ENCODE peak calls at places on chromosomes 6 and 20, in seven cellular contexts. O, R, T, M, D, W and L are unnamed samples.

GRCh38 chr6:157813757-157814455 is 9.1 kb upstream of the SNX9 start:
- ATAC-seq in O (no peak), R (no peak), M (no peak), T (no peak), D (peak; percentile 88), W (no peak), L (peak; percentile 92)

GRCh38 chr6:107803957-107804356 is 20.2 kb downstream of the SCML4 start:
- ATAC-seq in R (no peak), M (no peak), T (no peak), O (no peak), W (no peak), D (no peak), L (no peak)

GRCh38 chr6:84773133-84773430 is 8.7 kb upstream of the TBX18 start:
- ATAC-seq in M (no peak), O (no peak), D (no peak), T (no peak), W (no peak), R (no peak), L (no peak)

GRCh38 chr6:43900560-43901329 is 130.7 kb downstream of the VEGFA start:
- ATAC-seq in T (peak; percentile 82), O (no peak), D (no peak), M (no peak), W (no peak), R (no peak), L (peak; percentile 85)

GRCh38 chr6:167573461-167574215 is 248.8 kb downstream of the TTLL2 start:
- ATAC-seq in M (no peak), D (peak; percentile 63), W (no peak), O (no peak), R (no peak), T (peak; percentile 10), L (peak; percentile 74)

GRCh38 chr6:4460595-4461475 is 315.4 kb upstream of the CDYL start:
- ATAC-seq in W (peak; percentile 76), T (peak; percentile 49), D (peak; percentile 81), M (no peak), O (no peak), R (no peak), L (peak; percentile 94)

GRCh38 chr6:143223895-143224294 is 163.2 kb downstream of the AIG1 start:
- ATAC-seq in T (peak; percentile 92), O (no peak), D (no peak), R (no peak), W (no peak), M (no peak), L (peak; percentile 40)

GRCh38 chr20:47749367-47749766 is 35.9 kb downstream of the SULF2 start:
- ATAC-seq in O (no peak), W (no peak), D (peak; percentile 80), M (no peak), R (no peak), T (no peak), L (peak; percentile 79)

GRCh38 chr6:16168858-16169257 is 40.0 kb downstream of the MYLIP start:
- ATAC-seq in M (peak; percentile 92), R (no peak), O (peak; percentile 55), T (peak; percentile 68), W (peak; percentile 88), D (no peak), L (no peak)

GRCh38 chr20:3652217-3652616 is 11.0 kb downstream of the GFRA4 start:
- ATAC-seq in R (no peak), M (peak; percentile 33), D (no peak), T (no peak), W (no peak), O (no peak), L (no peak)

GRCh38 chr20:3652646-3653596 is 10.3 kb downstream of the GFRA4 start:
- ATAC-seq in R (no peak), O (no peak), W (no peak), M (peak; percentile 77), T (no peak), D (no peak), L (no peak)

GRCh38 chr20:3653921-3654320 is 9.3 kb downstream of the GFRA4 start:
- ATAC-seq in M (no peak), T (peak; percentile 3), O (no peak), W (no peak), R (no peak), D (no peak), L (no peak)

GRCh38 chr20:3648941-3649340 is 14.3 kb downstream of the GFRA4 start:
- ATAC-seq in O (no peak), D (no peak), T (no peak), W (no peak), M (no peak), R (no peak), L (no peak)

GRCh38 chr20:3651204-3651970 is 11.8 kb downstream of the GFRA4 start:
- ATAC-seq in M (no peak), R (peak; percentile 25), T (peak; percentile 8), D (no peak), O (no peak), W (no peak), L (peak; percentile 36)
- TF ChIP-seq CTCF in M (no peak), R (no peak), T (no peak), D (no peak), O (no peak), W (no peak), L (no peak)

GRCh38 chr6:89117285-89118108 is at the start of gene SRSF12:
- ATAC-seq in W (peak; percentile 87), M (no peak), D (peak; percentile 92), O (peak; percentile 78), R (peak; percentile 86), T (peak; percentile 91), L (peak; percentile 82)
- H3K4me3 ChIP-seq in W (peak within 1 kb of the TSS; percentile 84), M (no peak within 1 kb of the TSS), D (peak within 1 kb of the TSS; percentile 66), O (peak within 1 kb of the TSS; percentile 36), R (peak within 1 kb of the TSS; percentile 54), T (peak within 1 kb of the TSS; percentile 64), L (peak within 1 kb of the TSS; percentile 83)

GRCh38 chr6:5653801-5654200 is 352.9 kb downstream of the NRN1 start:
- ATAC-seq in W (no peak), M (no peak), O (no peak), R (no peak), D (no peak), T (no peak), L (no peak)
- TF ChIP-seq POLR2AphosphoS5 in W (no peak), M (no peak), O (no peak), R (no peak), D (no peak), T (no peak), L (no peak)

GRCh38 chr6:23547851-23548250 is 578.2 kb upstream of the NRSN1 start:
- ATAC-seq in W (peak; percentile 86), R (no peak), D (no peak), M (no peak), O (peak; percentile 50), T (peak; percentile 91), L (no peak)
- TF ChIP-seq CTCF in W (peak; percentile 58), R (peak; percentile 15), D (no peak), M (no peak), O (peak; percentile 20), T (peak; percentile 41), L (no peak)

DNA sequence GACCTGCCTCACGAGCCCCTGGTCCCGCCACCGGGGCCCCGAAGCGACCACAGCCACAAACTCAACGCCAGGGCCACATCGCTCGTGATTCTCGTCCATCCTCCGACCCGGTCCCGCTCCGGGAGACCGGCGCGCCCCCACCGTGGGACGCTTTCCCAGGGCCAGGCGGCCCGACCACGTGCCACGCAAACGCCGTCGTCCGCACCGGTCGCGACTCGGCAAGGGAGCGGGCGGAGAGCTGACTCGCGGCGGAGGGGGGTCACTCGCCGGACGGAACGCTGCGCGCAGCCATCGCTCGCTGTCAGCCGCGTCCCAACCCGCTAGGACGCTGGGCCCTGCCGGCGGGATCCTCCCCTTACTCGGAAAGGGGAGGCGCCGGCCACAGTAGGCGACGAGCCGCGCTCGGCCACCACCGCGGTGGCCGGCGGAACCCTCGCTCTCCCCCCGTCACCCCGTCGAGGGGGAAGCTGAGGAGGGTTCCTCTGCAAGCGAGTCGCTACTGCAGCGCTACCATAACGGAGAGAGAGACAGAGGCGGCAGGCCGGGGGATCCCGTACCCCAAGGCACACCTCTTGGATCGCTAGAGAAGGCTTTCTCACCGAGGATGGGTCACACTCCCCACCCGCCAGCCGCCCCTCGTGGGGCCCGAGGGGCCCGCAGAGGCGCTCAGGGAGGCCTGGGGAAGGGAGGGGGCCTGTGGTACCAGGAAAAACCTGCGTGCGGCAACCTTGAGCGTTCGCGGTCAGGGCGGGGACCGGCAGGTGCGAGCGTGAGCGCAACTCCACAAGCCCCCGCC is 511.8 kb upstream of the ZNF337 start:
- ATAC-seq in W (peak; percentile 91), O (no peak), M (no peak), T (no peak), D (peak; percentile 78), R (no peak), L (no peak)
- H3K4me3 ChIP-seq in W (peak overlapping the region; percentile 58), O (no peak overlapping the region), M (no peak overlapping the region), T (no peak overlapping the region), D (no peak overlapping the region), R (no peak overlapping the region), L (peak overlapping the region; percentile 45)

DNA sequence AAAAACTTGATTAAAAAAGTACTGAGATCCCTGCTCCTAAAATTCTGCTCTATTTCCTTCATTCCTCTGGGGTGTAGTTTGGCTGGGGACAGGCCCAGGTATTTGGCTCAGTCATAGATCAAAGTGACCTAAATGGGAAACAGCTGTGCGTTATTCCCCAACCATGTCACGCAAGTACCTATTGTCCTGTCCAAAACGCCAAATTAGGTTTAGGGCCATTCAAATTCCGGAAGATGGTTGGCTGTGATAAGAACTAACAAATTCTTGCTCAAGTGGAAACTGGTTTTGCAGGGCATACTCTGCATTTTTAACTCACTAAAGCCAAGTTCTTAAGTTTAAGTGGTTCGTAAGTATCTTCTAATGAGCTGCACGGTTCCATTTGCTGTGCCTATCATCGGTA is 147.6 kb upstream of the TMEM170B start:
- ATAC-seq in R (no peak), M (no peak), W (no peak), O (no peak), D (peak; percentile 77), T (no peak), L (peak; percentile 71)
- TF ChIP-seq POLR2AphosphoS5 in R (no peak), M (no peak), W (no peak), O (no peak), D (peak; percentile 81), T (no peak), L (peak; percentile 34)

GRCh38 chr6:34067814-34068213 is 78.1 kb downstream of the GRM4 start:
- ATAC-seq in D (no peak), T (peak; percentile 50), R (peak; percentile 73), M (peak; percentile 64), W (peak; percentile 44), O (peak; percentile 56), L (no peak)
- TF ChIP-seq CTCF in D (no peak), T (peak; percentile 72), R (peak; percentile 71), M (peak; percentile 58), W (peak; percentile 58), O (no peak), L (no peak)

DNA sequence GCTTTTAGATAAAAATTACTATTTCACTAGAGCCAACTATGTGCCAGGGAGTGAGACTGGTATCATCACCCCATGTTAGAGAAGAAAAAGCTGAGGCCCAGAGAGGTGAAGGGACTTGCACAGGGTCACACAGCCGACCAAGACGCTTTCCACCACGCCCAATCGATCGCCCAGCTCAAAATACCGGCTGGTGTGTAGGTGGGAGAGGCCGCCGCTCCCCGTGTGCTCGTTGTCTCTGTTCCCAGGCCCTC is 253 bp upstream of the SNPH start:
- ATAC-seq in M (no peak), T (no peak), D (no peak), W (no peak), O (no peak), R (no peak), L (no peak)
- H3K4me3 ChIP-seq in M (peak overlapping the region; percentile 55), T (peak overlapping the region; percentile 53), D (peak overlapping the region; percentile 73), W (peak overlapping the region; percentile 79), O (peak overlapping the region; percentile 57), R (peak overlapping the region; percentile 60), L (peak overlapping the region; percentile 90)